ENCODE peak calls at places on chromosomes 3 and 15, in eight cellular contexts. Q is uterus, H is tibial nerve, T is transverse colon, I is HCT116, Z is stomach, X is A549, V is upper lobe of left lung. Y is an unnamed sample.

GRCh38 chr15:52115598-52116427 is 3.2 kb upstream of the BCL2L10 start:
- DNase-seq in I (no peak), V (no peak), H (no peak), T (no peak), X (no peak), Q (no peak), Z (peak), Y (no peak)

GRCh38 chr15:74857082-74857655 is 14.2 kb upstream of the ULK3 start:
- DNase-seq in I (no peak), Q (no peak), V (no peak), T (peak), H (no peak), Z (peak), X (no peak), Y (no peak)

GRCh38 chr3:84772841-84773240 is 185.9 kb upstream of the CADM2 start:
- DNase-seq in X (no peak), V (no peak), Z (no peak), H (no peak), Q (no peak), T (no peak), I (no peak), Y (no peak)

GRCh38 chr3:50573566-50574279 is 4.4 kb downstream of the HEMK1 start:
- DNase-seq in Q (no peak), T (peak), V (peak), Z (no peak), I (no peak), X (no peak), H (no peak), Y (no peak)

GRCh38 chr15:91099616-91100560 is at the start of gene SV2B:
- DNase-seq in Q (no peak), X (no peak), V (no peak), T (no peak), I (no peak), Z (peak), H (no peak), Y (peak)

GRCh38 chr15:57227899-57228298 is 148.4 kb upstream of the CGNL1 start:
- DNase-seq in I (no peak), Z (no peak), X (no peak), H (no peak), Q (no peak), V (no peak), T (no peak), Y (no peak)

GRCh38 chr3:176814252-176814651 is 383.0 kb downstream of the TBL1XR1 start:
- DNase-seq in Q (no peak), X (peak), Z (peak), V (peak), I (peak), T (peak), H (peak), Y (peak)

GRCh38 chr3:126337980-126338651 is 19.1 kb downstream of the KLF15 start:
- DNase-seq in T (no peak), Z (no peak), V (no peak), X (no peak), Q (no peak), H (no peak), I (no peak), Y (peak)

GRCh38 chr3:151085227-151085888 is at the start of gene MED12L:
- DNase-seq in H (no peak), Q (peak), V (peak), X (peak), T (peak), Z (peak), I (peak), Y (peak)

GRCh38 chr3:151085889-151086483 is 522 bp downstream of the MED12L start:
- DNase-seq in X (peak), H (no peak), T (peak), V (no peak), Q (no peak), I (no peak), Z (no peak), Y (peak)

GRCh38 chr3:151084893-151085226 is 604 bp upstream of the MED12L start:
- DNase-seq in H (no peak), Q (no peak), V (no peak), T (no peak), X (no peak), Z (no peak), I (no peak), Y (no peak)

GRCh38 chr3:151087648-151088047 is 2.2 kb downstream of the MED12L start:
- DNase-seq in X (no peak), I (no peak), V (no peak), Z (no peak), H (no peak), Q (no peak), T (no peak), Y (no peak)

GRCh38 chr3:151086484-151087456 is 1.3 kb downstream of the MED12L start:
- DNase-seq in V (peak), Z (peak), Q (peak), X (peak), H (peak), T (peak), I (peak), Y (peak)
- TF ChIP-seq CTCF in V (peak), Z (peak), Q (peak), X (peak), H (peak), T (peak), I (peak), Y (peak)

GRCh38 chr15:80141916-80142598 is 10.7 kb upstream of the FAH start:
- DNase-seq in X (no peak), V (no peak), Q (no peak), I (no peak), H (no peak), T (no peak), Z (no peak), Y (no peak)

GRCh38 chr15:80140909-80141308 is 11.9 kb upstream of the FAH start:
- DNase-seq in T (no peak), Q (no peak), H (no peak), Z (no peak), I (no peak), V (no peak), X (no peak), Y (no peak)

GRCh38 chr15:80138962-80139361 is 13.8 kb upstream of the FAH start:
- DNase-seq in I (no peak), V (no peak), Z (no peak), H (no peak), Q (no peak), X (no peak), T (no peak), Y (no peak)

GRCh38 chr15:80142646-80143045 is 10.2 kb upstream of the FAH start:
- DNase-seq in T (no peak), X (no peak), V (no peak), H (no peak), Z (no peak), I (no peak), Q (no peak), Y (no peak)
- TF ChIP-seq POLR2A in T (no peak), X (no peak), V (no peak), H (no peak), Z (no peak), I (no peak), Q (no peak), Y (no peak)

GRCh38 chr15:42919794-42920280 is 741 bp downstream of the TTBK2 start:
- DNase-seq in Q (no peak), I (no peak), T (peak), Z (no peak), V (peak), H (no peak), X (no peak), Y (peak)

GRCh38 chr15:42921049-42921731 is 612 bp upstream of the TTBK2 start:
- DNase-seq in H (no peak), I (no peak), Z (peak), X (no peak), V (peak), T (peak), Q (peak), Y (peak)

GRCh38 chr15:42920281-42921048 is at the start of gene TTBK2:
- DNase-seq in X (peak), H (peak), Q (peak), Z (peak), V (peak), I (peak), T (peak), Y (peak)

GRCh38 chr15:42918047-42918446 is 2.5 kb downstream of the TTBK2 start:
- DNase-seq in X (no peak), V (no peak), T (no peak), H (no peak), I (no peak), Q (no peak), Z (no peak), Y (no peak)

GRCh38 chr15:42919308-42919707 is 1.3 kb downstream of the TTBK2 start:
- DNase-seq in Z (no peak), T (no peak), Q (no peak), X (no peak), I (no peak), V (no peak), H (no peak), Y (no peak)
- H3K27ac ChIP-seq in Z (no peak), T (peak), Q (peak), X (no peak), I (no peak), V (no peak), H (no peak), Y (no peak)

GRCh38 chr15:61828008-61828407 is 232.2 kb downstream of the VPS13C start:
- DNase-seq in X (peak), V (no peak), Q (no peak), I (no peak), T (no peak), Z (no peak), H (no peak), Y (no peak)
- TF ChIP-seq CTCF in X (peak), V (no peak), Q (no peak), I (peak), T (no peak), Z (no peak), H (no peak), Y (no peak)

GRCh38 chr3:9912294-9912935 is 4.5 kb upstream of the IL17RC start:
- DNase-seq in I (no peak), Z (no peak), Q (no peak), H (no peak), T (no peak), V (no peak), X (no peak), Y (no peak)
- TF ChIP-seq POLR2A in I (no peak), Z (no peak), Q (no peak), H (no peak), T (no peak), V (no peak), X (no peak), Y (no peak)

GRCh38 chr3:167823738-167824137 is 88.2 kb downstream of the SERPINI1 start:
- DNase-seq in T (no peak), Z (no peak), Q (no peak), V (no peak), I (no peak), X (no peak), H (no peak), Y (no peak)

GRCh38 chr3:167830007-167830406 is 94.5 kb downstream of the SERPINI1 start:
- DNase-seq in H (no peak), V (no peak), X (no peak), Z (no peak), Q (no peak), I (no peak), T (no peak), Y (no peak)

DNA sequence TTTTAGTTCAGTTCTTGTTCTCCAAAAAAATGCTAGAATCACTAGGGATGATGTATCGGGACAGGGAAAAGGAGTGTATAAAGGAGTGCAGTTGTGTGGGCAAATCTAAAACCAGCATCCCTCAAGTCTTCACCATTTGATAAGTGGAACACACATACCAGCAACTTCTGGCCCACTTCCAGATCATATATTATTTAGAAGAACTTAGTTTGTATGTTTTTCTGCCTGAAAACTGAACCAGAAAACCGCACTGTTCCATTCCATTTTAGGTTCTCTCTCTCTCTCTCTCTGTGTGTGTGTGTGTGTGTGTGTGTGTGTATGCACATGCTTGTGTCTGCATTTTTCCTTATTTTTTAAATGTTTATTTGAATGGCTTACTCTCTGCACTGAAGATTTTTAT is 93.5 kb downstream of the SERPINI1 start:
- DNase-seq in Q (no peak), Z (no peak), H (no peak), T (no peak), I (no peak), V (no peak), X (no peak), Y (no peak)
- H3K27ac ChIP-seq in Q (no peak), Z (no peak), H (no peak), T (no peak), I (no peak), V (no peak), X (no peak), Y (no peak)

GRCh38 chr15:61527836-61528589 is 298.9 kb upstream of the RORA start:
- DNase-seq in T (no peak), I (no peak), Q (no peak), H (no peak), V (no peak), X (no peak), Z (no peak), Y (no peak)

GRCh38 chr15:61528590-61528929 is 299.5 kb upstream of the RORA start:
- DNase-seq in Z (no peak), X (no peak), I (no peak), T (no peak), H (no peak), Q (no peak), V (no peak), Y (no peak)

GRCh38 chr15:61530769-61531168 is 301.7 kb upstream of the RORA start:
- DNase-seq in T (no peak), H (no peak), I (no peak), V (no peak), Q (no peak), X (no peak), Z (no peak), Y (no peak)
- TF ChIP-seq CTCF in T (no peak), H (no peak), I (no peak), V (no peak), Q (no peak), X (no peak), Z (no peak), Y (no peak)

GRCh38 chr3:47846186-47846879 is 43.4 kb downstream of the DHX30 start:
- DNase-seq in Q (no peak), T (no peak), V (no peak), Z (no peak), H (no peak), X (no peak), I (no peak), Y (no peak)
- TF ChIP-seq POLR2A in Q (no peak), T (no peak), V (no peak), Z (no peak), H (no peak), X (no peak), I (no peak), Y (no peak)